ENCODE peak calls at places on chromosomes 13 and 19, in six cellular contexts. One of them, this sample, is unnamed.

GRCh38 chr13:51524312-51524711 is 60.0 kb upstream of the WDFY2 start:
- DNase-seq in ovary: no peak
- DNase-seq in left lung: no peak
- DNase-seq in A549: peak
- DNase-seq in CD4-positive, alpha-beta memory T cell: no peak
- DNase-seq in neural progenitor cell: no peak
- DNase-seq in this sample: peak

GRCh38 chr19:35751839-35752745 is 3.7 kb downstream of the LIN37 start:
- DNase-seq in ovary: no peak
- DNase-seq in A549: no peak
- DNase-seq in CD4-positive, alpha-beta memory T cell: no peak
- DNase-seq in neural progenitor cell: no peak
- DNase-seq in left lung: no peak
- DNase-seq in this sample: no peak

GRCh38 chr13:67792151-67792665 is 562.1 kb upstream of the PCDH9 start:
- DNase-seq in ovary: no peak
- DNase-seq in left lung: no peak
- DNase-seq in CD4-positive, alpha-beta memory T cell: no peak
- DNase-seq in neural progenitor cell: no peak
- DNase-seq in A549: no peak
- DNase-seq in this sample: no peak

GRCh38 chr19:54129617-54129996 is 8.0 kb upstream of the CNOT3 start:
- DNase-seq in neural progenitor cell: no peak
- DNase-seq in left lung: no peak
- DNase-seq in CD4-positive, alpha-beta memory T cell: no peak
- DNase-seq in ovary: no peak
- DNase-seq in A549: no peak
- DNase-seq in this sample: no peak

GRCh38 chr13:108629353-108629752 is at the start of gene MYO16:
- DNase-seq in neural progenitor cell: peak
- DNase-seq in CD4-positive, alpha-beta memory T cell: no peak
- DNase-seq in A549: no peak
- DNase-seq in left lung: no peak
- DNase-seq in ovary: no peak
- DNase-seq in this sample: no peak

GRCh38 chr19:58400638-58400915 is 5.1 kb downstream of the RNF225 start:
- DNase-seq in A549: no peak
- DNase-seq in ovary: no peak
- DNase-seq in CD4-positive, alpha-beta memory T cell: no peak
- DNase-seq in neural progenitor cell: no peak
- DNase-seq in left lung: no peak
- DNase-seq in this sample: no peak

GRCh38 chr13:59745395-59745788 is 418.3 kb downstream of the DIAPH3 start:
- DNase-seq in neural progenitor cell: no peak
- DNase-seq in ovary: no peak
- DNase-seq in CD4-positive, alpha-beta memory T cell: no peak
- DNase-seq in left lung: no peak
- DNase-seq in A549: no peak
- DNase-seq in this sample: no peak

GRCh38 chr19:613732-614567 is 19.4 kb downstream of the POLRMT start:
- DNase-seq in left lung: no peak
- DNase-seq in neural progenitor cell: no peak
- DNase-seq in A549: no peak
- DNase-seq in ovary: no peak
- DNase-seq in CD4-positive, alpha-beta memory T cell: no peak
- DNase-seq in this sample: no peak

GRCh38 chr19:51702103-51702753 is 9.1 kb downstream of the SPACA6 start:
- DNase-seq in neural progenitor cell: peak
- DNase-seq in left lung: peak
- DNase-seq in A549: peak
- DNase-seq in ovary: peak
- DNase-seq in CD4-positive, alpha-beta memory T cell: peak
- DNase-seq in this sample: no peak

GRCh38 chr19:294819-295686 is 3.9 kb upstream of the PLPP2 start:
- DNase-seq in left lung: peak
- DNase-seq in neural progenitor cell: peak
- DNase-seq in A549: peak
- DNase-seq in ovary: no peak
- DNase-seq in CD4-positive, alpha-beta memory T cell: peak
- DNase-seq in this sample: no peak

GRCh38 chr19:4386038-4386782 is 14.1 kb downstream of the SH3GL1 start:
- DNase-seq in A549: no peak
- DNase-seq in neural progenitor cell: no peak
- DNase-seq in CD4-positive, alpha-beta memory T cell: no peak
- DNase-seq in left lung: no peak
- DNase-seq in ovary: no peak
- DNase-seq in this sample: no peak

GRCh38 chr19:53704011-53704410 is 72.2 kb downstream of the DPRX start:
- DNase-seq in ovary: no peak
- DNase-seq in CD4-positive, alpha-beta memory T cell: no peak
- DNase-seq in A549: no peak
- DNase-seq in left lung: no peak
- DNase-seq in neural progenitor cell: no peak
- DNase-seq in this sample: no peak

DNA sequence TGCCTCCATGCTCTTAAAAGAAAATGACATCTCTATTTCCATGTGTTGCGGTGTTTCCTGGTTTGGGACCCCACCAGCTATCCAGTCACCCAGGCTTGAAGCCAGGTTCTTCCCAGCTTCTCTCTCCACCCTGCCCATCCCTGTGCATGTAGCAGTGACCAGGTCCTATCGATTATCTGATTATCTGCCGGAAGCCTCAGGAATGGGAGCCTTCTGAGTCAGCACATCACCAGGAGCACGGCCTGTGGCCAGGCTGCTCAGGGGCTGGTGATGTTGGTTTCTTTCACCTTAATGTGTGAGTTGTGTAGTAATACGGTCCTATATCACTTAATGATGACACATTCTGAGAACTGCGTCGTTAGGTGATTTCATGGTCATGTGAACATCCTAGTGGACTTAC is 33.7 kb downstream of the PPP1R37 start:
- DNase-seq in neural progenitor cell: no peak
- DNase-seq in A549: no peak
- DNase-seq in left lung: no peak
- DNase-seq in ovary: no peak
- DNase-seq in CD4-positive, alpha-beta memory T cell: no peak
- DNase-seq in this sample: no peak
- H3K27ac ChIP-seq in neural progenitor cell: no peak
- H3K27ac ChIP-seq in A549: no peak
- H3K27ac ChIP-seq in left lung: no peak
- H3K27ac ChIP-seq in ovary: no peak
- H3K27ac ChIP-seq in CD4-positive, alpha-beta memory T cell: no peak
- H3K27ac ChIP-seq in this sample: no peak

GRCh38 chr19:6767081-6767356 is 216 bp downstream of the SH2D3A start:
- DNase-seq in ovary: no peak
- DNase-seq in neural progenitor cell: peak
- DNase-seq in A549: no peak
- DNase-seq in CD4-positive, alpha-beta memory T cell: no peak
- DNase-seq in left lung: no peak
- DNase-seq in this sample: no peak

GRCh38 chr19:6767357-6768235 is at the start of gene SH2D3A:
- DNase-seq in A549: peak
- DNase-seq in CD4-positive, alpha-beta memory T cell: peak
- DNase-seq in left lung: peak
- DNase-seq in neural progenitor cell: peak
- DNase-seq in ovary: no peak
- DNase-seq in this sample: peak

GRCh38 chr19:6766357-6767080 is 716 bp downstream of the SH2D3A start:
- DNase-seq in neural progenitor cell: no peak
- DNase-seq in left lung: peak
- DNase-seq in A549: peak
- DNase-seq in CD4-positive, alpha-beta memory T cell: no peak
- DNase-seq in ovary: no peak
- DNase-seq in this sample: peak

GRCh38 chr19:6769006-6769637 is 1.9 kb upstream of the SH2D3A start:
- DNase-seq in neural progenitor cell: peak
- DNase-seq in A549: peak
- DNase-seq in CD4-positive, alpha-beta memory T cell: no peak
- DNase-seq in ovary: no peak
- DNase-seq in left lung: peak
- DNase-seq in this sample: no peak

DNA sequence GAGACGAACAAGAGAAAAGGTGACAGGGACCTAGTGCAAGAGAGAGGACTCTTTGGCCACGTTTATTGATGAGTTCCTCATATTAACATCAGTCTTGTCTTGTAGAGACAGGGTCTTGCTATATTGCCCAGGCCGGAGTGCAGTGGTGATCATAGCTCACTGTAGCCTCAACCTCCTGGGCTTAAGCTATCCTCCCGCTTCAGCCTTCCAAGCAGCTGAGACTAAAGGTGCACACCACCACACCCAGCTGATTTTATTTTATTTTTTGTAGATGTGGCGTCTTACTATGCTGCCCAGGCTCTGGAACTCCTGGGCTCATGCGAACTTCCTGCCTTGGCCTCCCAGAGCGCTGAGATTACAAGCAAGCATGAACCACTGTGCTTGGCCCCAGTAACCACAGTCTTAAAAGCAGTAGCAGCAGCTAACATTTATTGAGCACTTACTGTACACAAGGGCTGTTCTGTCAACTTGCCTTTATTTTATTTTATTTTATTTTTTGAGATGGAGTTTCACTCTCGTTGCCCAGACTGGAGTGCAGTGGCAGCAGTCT is 1.1 kb upstream of the SH2D3A start:
- DNase-seq in ovary: no peak
- DNase-seq in A549: no peak
- DNase-seq in neural progenitor cell: no peak
- DNase-seq in CD4-positive, alpha-beta memory T cell: no peak
- DNase-seq in left lung: peak
- DNase-seq in this sample: no peak
- H3K27ac ChIP-seq in ovary: no peak
- H3K27ac ChIP-seq in A549: peak
- H3K27ac ChIP-seq in neural progenitor cell: no peak
- H3K27ac ChIP-seq in CD4-positive, alpha-beta memory T cell: peak
- H3K27ac ChIP-seq in left lung: peak
- H3K27ac ChIP-seq in this sample: peak

GRCh38 chr19:50510700-50511068 is 307 bp downstream of the JOSD2 start:
- DNase-seq in ovary: no peak
- DNase-seq in CD4-positive, alpha-beta memory T cell: no peak
- DNase-seq in A549: no peak
- DNase-seq in neural progenitor cell: no peak
- DNase-seq in left lung: no peak
- DNase-seq in this sample: no peak
- H3K27ac ChIP-seq in ovary: peak
- H3K27ac ChIP-seq in CD4-positive, alpha-beta memory T cell: peak
- H3K27ac ChIP-seq in A549: peak
- H3K27ac ChIP-seq in neural progenitor cell: no peak
- H3K27ac ChIP-seq in left lung: peak
- H3K27ac ChIP-seq in this sample: peak

DNA sequence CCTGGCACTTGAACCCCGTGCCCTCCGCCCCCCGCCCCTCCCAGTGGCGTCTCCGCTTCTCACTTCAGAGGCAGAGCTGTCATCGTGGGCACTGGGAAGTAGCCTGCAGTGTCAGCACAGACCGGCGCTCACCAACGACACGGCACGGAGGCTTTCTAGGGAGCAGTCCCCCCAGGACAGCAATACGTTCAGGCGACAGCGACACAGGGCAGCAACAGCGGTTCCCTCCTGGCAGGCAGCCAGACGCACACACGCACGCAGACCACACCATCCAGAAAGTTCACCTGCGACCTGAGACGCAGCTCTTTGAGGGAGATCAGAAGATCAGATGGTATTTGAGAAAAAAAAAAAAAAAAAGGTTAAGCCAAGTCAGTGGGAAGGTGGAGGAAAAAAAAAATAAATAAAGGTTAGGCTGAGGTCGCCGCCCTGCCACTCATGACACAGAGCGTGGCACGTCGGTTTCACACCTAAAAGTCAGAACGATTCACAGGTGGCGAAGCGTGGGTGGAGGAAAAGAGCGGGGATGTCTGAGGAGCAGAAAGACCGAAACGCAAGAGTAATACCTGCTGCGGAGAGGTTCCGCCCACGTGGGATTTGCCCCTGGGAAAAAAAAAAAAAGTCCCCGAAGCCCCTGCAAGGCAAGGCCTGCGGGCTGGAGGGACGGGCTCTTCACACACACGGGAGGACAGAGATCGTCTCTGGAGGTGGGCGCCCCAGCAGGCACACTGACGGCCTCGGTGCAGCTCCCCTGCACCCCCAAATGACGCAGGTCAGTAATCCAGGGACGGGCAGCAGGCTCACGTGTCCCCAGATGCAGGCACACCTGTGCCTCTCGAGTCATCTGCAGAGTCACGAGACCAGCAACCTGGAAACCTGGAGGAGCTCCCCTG is 94.5 kb downstream of the GNG7 start:
- DNase-seq in ovary: no peak
- DNase-seq in neural progenitor cell: no peak
- DNase-seq in left lung: no peak
- DNase-seq in A549: no peak
- DNase-seq in CD4-positive, alpha-beta memory T cell: peak
- DNase-seq in this sample: no peak
- H3K27ac ChIP-seq in ovary: no peak
- H3K27ac ChIP-seq in neural progenitor cell: no peak
- H3K27ac ChIP-seq in left lung: no peak
- H3K27ac ChIP-seq in A549: no peak
- H3K27ac ChIP-seq in CD4-positive, alpha-beta memory T cell: no peak
- H3K27ac ChIP-seq in this sample: no peak

DNA sequence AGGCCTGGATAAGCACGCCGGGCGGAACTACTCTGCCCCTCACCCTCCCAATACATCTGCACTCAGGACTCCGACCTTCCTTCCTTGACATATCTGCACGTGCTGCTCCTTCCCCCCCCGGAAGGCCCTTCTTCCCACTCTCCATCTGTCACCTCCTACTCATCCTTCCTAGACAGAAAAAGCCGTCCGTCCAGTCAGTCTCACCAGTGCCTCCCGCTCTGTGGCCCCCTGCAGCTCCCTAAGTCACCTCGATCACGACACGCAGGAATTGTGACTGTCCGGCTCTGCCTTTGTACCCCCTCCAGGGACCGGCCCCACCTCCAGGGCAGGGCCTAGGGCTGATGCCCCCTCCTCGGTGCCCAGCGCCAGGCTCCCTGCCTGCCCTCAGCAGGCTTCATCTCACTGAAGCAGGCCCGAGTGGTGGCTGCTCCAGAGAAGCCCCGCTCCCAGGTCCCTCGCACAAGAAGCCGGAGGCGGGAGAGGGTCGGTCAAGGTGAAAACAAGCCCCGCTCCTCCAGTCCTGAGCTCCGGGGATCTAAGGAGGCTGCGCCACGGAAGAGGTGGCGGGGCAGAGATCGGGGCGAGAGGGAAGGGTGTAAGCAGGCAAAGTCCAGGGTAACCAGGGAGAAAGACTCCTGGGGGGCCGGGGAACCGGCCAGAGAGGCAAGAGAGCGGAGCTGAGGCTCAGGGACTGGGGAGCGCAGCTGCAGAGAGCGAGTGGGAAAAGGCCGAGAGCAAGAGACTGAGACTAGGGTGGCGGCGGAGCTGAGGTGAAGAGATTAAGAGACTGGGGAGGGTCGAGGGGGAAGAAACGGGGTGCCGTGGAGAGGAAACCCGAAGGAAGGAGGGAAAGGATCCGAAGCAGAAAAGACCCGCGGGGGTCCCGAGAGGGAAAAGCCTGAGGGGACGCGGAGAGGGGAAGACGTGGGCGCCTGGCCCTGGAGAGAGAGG is 1.1 kb downstream of the PPP6R1 start:
- DNase-seq in left lung: peak
- DNase-seq in CD4-positive, alpha-beta memory T cell: peak
- DNase-seq in A549: no peak
- DNase-seq in neural progenitor cell: peak
- DNase-seq in ovary: no peak
- DNase-seq in this sample: no peak
- H3K27ac ChIP-seq in left lung: peak
- H3K27ac ChIP-seq in CD4-positive, alpha-beta memory T cell: peak
- H3K27ac ChIP-seq in A549: peak
- H3K27ac ChIP-seq in neural progenitor cell: no peak
- H3K27ac ChIP-seq in ovary: peak
- H3K27ac ChIP-seq in this sample: peak

This sample was measured in epithelial cell of prostate.